ENCODE peak calls at places on chromosome 1, in ten cellular contexts. F is ascending aorta, H is lung, X is esophagus muscularis mucosa, I is psoas muscle, L is brain microvascular endothelial cell, E is GM23248, D is right cardiac atrium, S is H7, C is GM12878. Z is an unnamed sample. For H3K27me3, the result is how much of the 10 kb centered on the place peaks cover.

GRCh38 chr1:219773110-219773509 is 155.2 kb downstream of the SLC30A10 start:
- DNase-seq in L (no peak), S (no peak), X (no peak), C (no peak), H (no peak), F (no peak), I (no peak), E (no peak), D (no peak), Z (no peak)

GRCh38 chr1:226632169-226632884 is 83.8 kb downstream of the STUM start:
- DNase-seq in L (no peak), X (no peak), H (no peak), I (peak), E (no peak), F (peak), S (peak), C (no peak), D (peak), Z (no peak)

GRCh38 chr1:51210055-51210454 is 26.0 kb upstream of the RNF11 start:
- DNase-seq in L (no peak), F (no peak), H (no peak), E (no peak), S (no peak), X (no peak), I (no peak), C (no peak), D (no peak), Z (no peak)

GRCh38 chr1:181021811-181022434 is 747 bp downstream of the STX6 start:
- DNase-seq in S (peak), E (peak), F (peak), C (no peak), L (peak), I (peak), X (no peak), D (peak), H (peak), Z (peak)

GRCh38 chr1:12604114-12604874 is 13.7 kb downstream of the DHRS3 start:
- DNase-seq in L (peak), S (peak), F (peak), C (no peak), D (peak), H (peak), X (no peak), I (no peak), E (peak), Z (no peak)

GRCh38 chr1:67572594-67573221 is 112.3 kb upstream of the GADD45A start:
- DNase-seq in C (no peak), E (peak), I (peak), S (no peak), F (no peak), D (peak), H (peak), L (no peak), X (no peak), Z (no peak)

GRCh38 chr1:906532-907420 is 16.9 kb upstream of the SAMD11 start:
- DNase-seq in F (peak), E (peak), I (peak), C (no peak), H (peak), D (peak), X (no peak), L (peak), S (peak), Z (no peak)

GRCh38 chr1:201310251-201310985 is 27.1 kb downstream of the PKP1 start:
- DNase-seq in L (no peak), S (no peak), I (peak), X (no peak), C (no peak), H (no peak), E (no peak), F (no peak), D (no peak), Z (no peak)

GRCh38 chr1:226779536-226779935 is 40.5 kb upstream of the ITPKB start:
- DNase-seq in L (no peak), D (no peak), E (no peak), I (no peak), F (no peak), C (no peak), X (no peak), S (no peak), H (no peak), Z (no peak)

GRCh38 chr1:92478393-92478792 is 8.3 kb downstream of the GFI1 start:
- DNase-seq in E (peak), F (no peak), S (no peak), H (no peak), I (no peak), C (no peak), D (no peak), X (no peak), L (no peak), Z (no peak)
- H3K27me3 ChIP-seq in E (half or more), F (under half), S (half or more), H (under half), I (under half), C (under half), D (under half), X (under half), L (under half), Z (under half)

GRCh38 chr1:6446665-6447015 is 19.3 kb downstream of the TNFRSF25 start:
- DNase-seq in D (no peak), I (no peak), H (no peak), C (no peak), E (no peak), S (no peak), F (no peak), X (no peak), L (no peak), Z (no peak)
- H3K27me3 ChIP-seq in D (under half), I (under half), H (under half), C (under half), E (under half), S (under half), F (under half), X (under half), L (half or more), Z (under half)

GRCh38 chr1:234072793-234073192 is 168.3 kb downstream of the SLC35F3 start:
- DNase-seq in S (no peak), X (no peak), C (no peak), E (no peak), I (no peak), F (no peak), D (no peak), H (no peak), L (no peak), Z (no peak)
- H3K27me3 ChIP-seq in S (under half), X (under half), C (under half), E (under half), I (under half), F (under half), D (under half), H (under half), L (under half), Z (under half)

GRCh38 chr1:204709960-204710912 is 24.7 kb upstream of the LRRN2 start:
- DNase-seq in L (no peak), D (no peak), C (no peak), I (no peak), E (no peak), F (no peak), X (no peak), H (no peak), S (peak), Z (no peak)

GRCh38 chr1:204705888-204706837 is 20.6 kb upstream of the LRRN2 start:
- DNase-seq in F (no peak), C (no peak), H (no peak), D (no peak), E (no peak), S (peak), I (no peak), X (no peak), L (no peak), Z (no peak)

GRCh38 chr1:204706838-204707509 is 21.4 kb upstream of the LRRN2 start:
- DNase-seq in C (no peak), D (no peak), X (no peak), H (no peak), S (peak), I (no peak), L (no peak), F (no peak), E (no peak), Z (no peak)

GRCh38 chr1:204711103-204711946 is 25.8 kb upstream of the LRRN2 start:
- DNase-seq in X (no peak), H (no peak), E (no peak), F (no peak), L (no peak), I (no peak), S (peak), C (no peak), D (no peak), Z (no peak)

DNA sequence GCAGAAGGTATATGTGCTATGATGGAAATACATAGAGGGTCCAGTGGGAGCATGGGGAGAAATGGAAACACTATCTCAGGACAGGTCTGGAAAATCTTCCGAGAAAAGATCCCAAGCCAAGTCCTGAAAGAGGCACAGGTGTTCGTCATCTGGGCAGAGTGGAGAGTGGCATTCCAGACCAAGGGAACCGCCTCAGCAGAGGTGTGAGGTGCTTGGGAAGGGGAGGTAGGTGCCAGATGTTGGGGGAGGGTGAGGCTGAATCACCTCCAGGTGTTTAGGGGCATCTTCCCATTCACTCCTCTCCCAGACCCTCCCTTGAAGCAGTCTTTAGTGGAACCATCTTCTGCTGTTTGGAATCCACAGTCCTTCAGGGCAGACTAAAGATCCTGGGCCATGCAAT is 23.5 kb upstream of the LRRN2 start:
- DNase-seq in L (no peak), S (no peak), D (no peak), E (no peak), H (no peak), F (no peak), C (no peak), I (no peak), X (no peak), Z (no peak)
- H3K27me3 ChIP-seq in L (under half), S (under half), D (under half), E (half or more), H (under half), F (under half), C (under half), I (under half), X (under half), Z (under half)

DNA sequence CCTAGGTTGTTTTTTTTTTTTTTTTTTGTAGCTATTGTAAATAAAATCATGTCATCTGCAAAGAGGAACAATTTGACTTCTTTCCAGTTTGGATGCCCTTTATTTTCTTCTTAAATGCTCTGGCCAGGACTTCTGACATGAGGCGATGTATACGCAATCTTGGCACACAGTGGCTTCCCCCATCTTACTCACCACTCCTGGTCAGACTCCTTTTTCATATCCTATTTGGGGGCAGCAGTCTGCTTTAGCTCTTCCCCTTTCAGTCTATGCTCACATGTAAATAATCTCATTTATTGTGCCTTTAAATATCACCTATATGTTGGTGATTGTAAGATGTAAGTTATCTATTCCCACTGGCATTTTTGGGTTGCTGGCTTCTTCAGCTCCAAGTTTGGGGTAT is 56.1 kb downstream of the SLAMF6 start:
- DNase-seq in E (no peak), F (no peak), D (no peak), C (no peak), I (no peak), H (no peak), L (no peak), S (no peak), X (no peak), Z (no peak)
- H3K27me3 ChIP-seq in E (under half), F (under half), D (under half), C (under half), I (under half), H (under half), L (under half), S (under half), X (under half), Z (under half)

DNA sequence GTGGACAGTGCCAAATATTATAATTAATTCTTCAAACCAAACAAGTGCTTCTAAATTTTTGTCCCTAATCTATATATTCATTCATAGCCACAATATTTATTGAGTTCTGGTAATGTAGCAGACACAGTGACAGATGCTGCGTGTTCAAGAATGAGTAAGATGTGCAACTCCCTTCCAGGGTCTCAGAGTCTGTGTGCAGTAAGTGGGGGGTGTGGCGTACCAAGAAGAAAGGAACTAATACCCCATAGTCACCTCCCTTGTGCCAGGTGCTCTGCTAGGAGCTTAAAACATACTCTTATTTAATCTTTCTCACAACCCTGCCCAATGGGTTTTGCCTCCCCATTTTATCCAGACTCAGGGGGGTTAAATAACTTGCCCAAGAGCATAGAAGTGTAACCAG is 358.7 kb downstream of the BARHL2 start:
- DNase-seq in X (peak), F (no peak), H (no peak), S (no peak), I (no peak), E (no peak), C (no peak), D (no peak), L (no peak), Z (no peak)
- H3K27me3 ChIP-seq in X (under half), F (under half), H (under half), S (under half), I (under half), E (under half), C (under half), D (under half), L (under half), Z (under half)

GRCh38 chr1:46613661-46614603 is 2.7 kb downstream of the MOB3C start:
- DNase-seq in I (peak), F (peak), L (peak), C (peak), E (peak), S (peak), D (peak), H (peak), X (peak), Z (peak)
- H3K27me3 ChIP-seq in I (under half), F (under half), L (under half), C (under half), E (under half), S (under half), D (under half), H (under half), X (under half), Z (under half)

Z was measured in thoracic aorta.